ENCODE peak calls at places on chromosomes 16 and 17, in seven cellular contexts. R, J, T, M, L, G and Y are unnamed samples.

GRCh38 chr16:56851671-56852400 is 13.2 kb upstream of the SLC12A3 start:
- DNase-seq in R (no peak), J (peak), T (peak), M (no peak), L (no peak), G (peak), Y (no peak)

GRCh38 chr17:61251939-61252865 is 147.4 kb upstream of the TBX2 start:
- DNase-seq in R (peak), J (peak), T (peak), M (peak), L (no peak), G (no peak), Y (peak)

GRCh38 chr17:57773557-57773956 is 28.5 kb upstream of the CCDC182 start:
- DNase-seq in R (no peak), J (no peak), T (no peak), M (no peak), L (no peak), G (no peak), Y (no peak)

GRCh38 chr17:49556183-49556943 is 19.3 kb upstream of the NXPH3 start:
- DNase-seq in R (peak), J (peak), T (peak), M (peak), L (no peak), G (peak), Y (peak)

GRCh38 chr16:8055761-8056160 is 534.5 kb downstream of the TMEM114 start:
- DNase-seq in R (no peak), J (no peak), T (no peak), M (no peak), L (no peak), G (no peak), Y (no peak)

GRCh38 chr16:87459027-87459426 is 33.8 kb downstream of the ZCCHC14 start:
- DNase-seq in R (no peak), J (no peak), T (no peak), M (no peak), L (no peak), G (no peak), Y (peak)

GRCh38 chr16:85565340-85565739 is 47.8 kb upstream of the GSE1 start:
- DNase-seq in R (no peak), J (no peak), T (no peak), M (no peak), L (no peak), G (no peak), Y (no peak)

GRCh38 chr17:43832168-43832975 is 574 bp downstream of the MPP3 start:
- DNase-seq in R (no peak), J (peak), T (peak), M (peak), L (no peak), G (peak), Y (peak)

GRCh38 chr16:24848065-24848464 is 2.3 kb downstream of the SLC5A11 start:
- DNase-seq in R (no peak), J (peak), T (no peak), M (no peak), L (no peak), G (no peak), Y (no peak)

GRCh38 chr16:1377406-1378010 is 25.8 kb downstream of the GNPTG start:
- DNase-seq in R (no peak), J (no peak), T (no peak), M (no peak), L (no peak), G (no peak), Y (no peak)

GRCh38 chr16:11256657-11257130 is 690 bp upstream of the SOCS1 start:
- DNase-seq in R (no peak), J (peak), T (no peak), M (peak), L (no peak), G (peak), Y (peak)

GRCh38 chr17:76082326-76083251 is 3.6 kb downstream of the ZACN start:
- DNase-seq in R (no peak), J (no peak), T (no peak), M (no peak), L (no peak), G (no peak), Y (no peak)

GRCh38 chr17:57256708-57257112 is 387 bp downstream of the MSI2 start:
- DNase-seq in R (no peak), J (peak), T (no peak), M (peak), L (no peak), G (peak), Y (no peak)

GRCh38 chr17:59711936-59712335 is 4.5 kb downstream of the VMP1 start:
- DNase-seq in R (no peak), J (no peak), T (no peak), M (no peak), L (no peak), G (no peak), Y (no peak)

GRCh38 chr16:48081656-48082055 is 74.1 kb downstream of the ABCC12 start:
- DNase-seq in R (no peak), J (no peak), T (no peak), M (no peak), L (no peak), G (no peak), Y (no peak)

GRCh38 chr16:85321856-85322271 is 209.6 kb upstream of the CIBAR2 start:
- DNase-seq in R (peak), J (peak), T (peak), M (peak), L (no peak), G (peak), Y (peak)

GRCh38 chr17:56939869-56940484 is 20.9 kb downstream of the COIL start:
- DNase-seq in R (no peak), J (no peak), T (no peak), M (no peak), L (no peak), G (peak), Y (no peak)

GRCh38 chr16:71943887-71944286 is 48.6 kb downstream of the IST1 start:
- DNase-seq in R (no peak), J (no peak), T (no peak), M (no peak), L (no peak), G (peak), Y (no peak)

GRCh38 chr17:8243827-8244226 is 4.0 kb downstream of the CTC1 start:
- DNase-seq in R (no peak), J (no peak), T (no peak), M (no peak), L (no peak), G (peak), Y (no peak)

GRCh38 chr16:4944333-4945281 is 7.7 kb upstream of the PPL start:
- DNase-seq in R (peak), J (peak), T (no peak), M (peak), L (no peak), G (peak), Y (peak)

GRCh38 chr17:48612854-48613691 is 2.0 kb downstream of the HOXB8 start:
- DNase-seq in R (no peak), J (no peak), T (peak), M (no peak), L (no peak), G (no peak), Y (no peak)

GRCh38 chr16:4081035-4081434 is 35.2 kb downstream of the ADCY9 start:
- DNase-seq in R (no peak), J (no peak), T (no peak), M (no peak), L (no peak), G (no peak), Y (no peak)

GRCh38 chr16:20870122-20870521 is 30.0 kb downstream of the DCUN1D3 start:
- DNase-seq in R (no peak), J (no peak), T (no peak), M (no peak), L (no peak), G (no peak), Y (no peak)

GRCh38 chr17:51258756-51259573 is 884 bp downstream of the MBTD1 start:
- DNase-seq in R (no peak), J (peak), T (peak), M (peak), L (no peak), G (peak), Y (no peak)

GRCh38 chr16:67394271-67395104 is 1.2 kb upstream of the TPPP3 start:
- DNase-seq in R (no peak), J (peak), T (peak), M (no peak), L (no peak), G (no peak), Y (no peak)
- TF ChIP-seq POLR2AphosphoS5 in R (no peak), J (no peak), T (peak), M (peak), L (no peak), G (no peak), Y (no peak)

DNA sequence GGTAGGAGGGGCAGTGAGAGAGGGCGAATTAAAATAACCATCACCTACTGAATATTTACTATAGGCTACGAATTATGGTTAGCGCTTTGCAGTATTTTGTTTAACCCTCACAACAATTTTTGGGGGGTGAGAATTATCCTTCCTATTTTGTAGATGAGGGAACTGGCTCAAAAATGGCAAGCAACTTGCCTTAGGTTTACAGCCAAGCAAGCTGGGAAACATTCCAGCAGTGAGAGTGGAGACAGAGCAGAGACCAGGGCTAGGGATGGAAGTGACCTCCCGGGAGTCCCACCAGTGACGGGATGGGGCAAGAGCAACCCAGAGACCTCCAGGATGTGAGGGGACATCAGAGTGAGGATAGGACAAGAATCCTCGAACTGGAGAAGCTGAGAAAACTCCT is 352 bp upstream of the VMO1 start:
- DNase-seq in R (no peak), J (no peak), T (no peak), M (no peak), L (no peak), G (no peak), Y (no peak)
- TF ChIP-seq POLR2AphosphoS5 in R (no peak), J (no peak), T (no peak), M (peak), L (no peak), G (no peak), Y (no peak)

DNA sequence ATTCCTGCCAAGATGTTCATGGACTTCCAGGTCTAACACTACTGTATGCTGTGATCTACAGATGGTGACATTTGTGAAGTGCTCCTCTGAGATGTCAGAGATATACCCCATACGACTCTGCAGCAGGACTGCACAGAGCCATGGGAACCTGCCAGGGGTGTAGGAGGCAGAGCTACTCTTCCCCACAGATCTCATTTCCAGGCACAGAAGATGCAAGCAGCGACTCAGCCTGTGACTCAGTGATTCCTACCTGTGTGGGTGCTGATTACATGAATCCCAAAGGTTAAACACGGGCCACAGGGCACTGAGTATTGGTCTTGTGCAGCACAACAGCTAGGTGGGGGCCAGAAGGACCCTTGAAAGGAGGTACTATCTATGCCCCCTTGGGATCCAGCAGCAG is 137.0 kb upstream of the SOX9 start:
- DNase-seq in R (no peak), J (no peak), T (no peak), M (no peak), L (no peak), G (no peak), Y (no peak)
- TF ChIP-seq POLR2AphosphoS5 in R (no peak), J (no peak), T (no peak), M (no peak), L (no peak), G (no peak), Y (no peak)

DNA sequence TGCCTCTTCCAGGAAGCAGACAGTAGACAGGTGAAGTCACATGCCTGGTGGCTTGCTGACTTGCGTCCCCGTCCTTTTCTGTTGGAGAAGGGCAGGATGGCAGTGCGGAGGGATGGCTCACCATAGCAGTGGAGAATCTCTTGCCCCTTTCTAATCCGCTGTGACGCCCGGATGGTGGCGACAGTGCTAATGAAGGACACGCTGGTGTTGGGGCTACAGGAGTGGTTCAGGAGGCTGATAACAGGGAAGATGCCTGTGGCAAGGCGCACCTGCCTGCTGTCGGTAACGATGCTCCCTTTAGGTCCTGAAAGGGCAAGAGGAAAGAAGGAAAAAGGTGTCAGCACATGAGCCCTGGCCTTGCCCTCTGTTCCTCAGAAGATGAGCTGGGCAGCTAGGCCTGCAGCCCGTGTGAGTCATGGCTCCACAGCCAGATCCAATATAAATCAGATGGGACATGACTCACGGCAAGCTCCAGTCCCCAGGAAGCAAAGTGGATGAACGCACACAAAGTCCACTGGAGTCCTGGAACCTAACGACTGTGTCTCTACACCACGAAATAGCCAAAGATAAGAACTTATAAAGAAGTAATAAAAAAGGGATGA is 25.5 kb downstream of the SERPINF1 start:
- DNase-seq in R (no peak), J (peak), T (peak), M (peak), L (no peak), G (peak), Y (no peak)
- TF ChIP-seq POLR2AphosphoS5 in R (no peak), J (peak), T (no peak), M (peak), L (no peak), G (no peak), Y (no peak)

GRCh38 chr17:9284884-9285283 is 263.6 kb downstream of the NTN1 start:
- DNase-seq in R (no peak), J (no peak), T (no peak), M (no peak), L (no peak), G (no peak), Y (no peak)
- TF ChIP-seq POLR2AphosphoS5 in R (no peak), J (no peak), T (no peak), M (no peak), L (no peak), G (no peak), Y (no peak)

DNA sequence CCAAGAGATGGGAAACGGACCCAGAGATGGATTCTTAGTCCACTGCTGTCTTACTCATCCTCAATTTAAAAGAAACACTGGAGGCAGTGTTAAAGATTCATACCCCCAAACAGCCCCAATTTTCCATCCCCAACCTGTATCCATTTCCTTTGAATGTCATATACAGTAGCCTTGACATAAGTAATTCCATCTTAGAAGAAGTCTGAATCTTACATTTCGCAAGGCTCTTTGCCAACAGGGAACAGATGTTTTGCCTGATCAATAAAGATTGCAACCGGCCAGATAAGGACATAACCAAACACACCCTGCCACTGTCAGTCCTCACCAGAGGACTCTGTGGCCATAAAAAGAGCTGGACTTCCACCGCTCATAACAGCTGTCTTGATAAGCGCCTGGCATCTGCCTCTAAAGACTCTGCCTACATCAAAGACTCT is 59.1 kb upstream of the MED9 start:
- DNase-seq in R (no peak), J (peak), T (no peak), M (no peak), L (no peak), G (peak), Y (no peak)
- TF ChIP-seq POLR2AphosphoS5 in R (no peak), J (no peak), T (no peak), M (no peak), L (no peak), G (peak), Y (no peak)

GRCh38 chr17:78620099-78620498 is 42.9 kb upstream of the DNAH17 start:
- DNase-seq in R (no peak), J (no peak), T (no peak), M (no peak), L (no peak), G (no peak), Y (no peak)

GRCh38 chr17:78617371-78618061 is 40.3 kb upstream of the DNAH17 start:
- DNase-seq in R (no peak), J (no peak), T (peak), M (no peak), L (no peak), G (no peak), Y (no peak)

GRCh38 chr17:78616946-78617345 is 39.8 kb upstream of the DNAH17 start:
- DNase-seq in R (no peak), J (no peak), T (peak), M (no peak), L (no peak), G (no peak), Y (no peak)

GRCh38 chr17:78619334-78619733 is 42.1 kb upstream of the DNAH17 start:
- DNase-seq in R (no peak), J (no peak), T (peak), M (no peak), L (no peak), G (no peak), Y (no peak)

DNA sequence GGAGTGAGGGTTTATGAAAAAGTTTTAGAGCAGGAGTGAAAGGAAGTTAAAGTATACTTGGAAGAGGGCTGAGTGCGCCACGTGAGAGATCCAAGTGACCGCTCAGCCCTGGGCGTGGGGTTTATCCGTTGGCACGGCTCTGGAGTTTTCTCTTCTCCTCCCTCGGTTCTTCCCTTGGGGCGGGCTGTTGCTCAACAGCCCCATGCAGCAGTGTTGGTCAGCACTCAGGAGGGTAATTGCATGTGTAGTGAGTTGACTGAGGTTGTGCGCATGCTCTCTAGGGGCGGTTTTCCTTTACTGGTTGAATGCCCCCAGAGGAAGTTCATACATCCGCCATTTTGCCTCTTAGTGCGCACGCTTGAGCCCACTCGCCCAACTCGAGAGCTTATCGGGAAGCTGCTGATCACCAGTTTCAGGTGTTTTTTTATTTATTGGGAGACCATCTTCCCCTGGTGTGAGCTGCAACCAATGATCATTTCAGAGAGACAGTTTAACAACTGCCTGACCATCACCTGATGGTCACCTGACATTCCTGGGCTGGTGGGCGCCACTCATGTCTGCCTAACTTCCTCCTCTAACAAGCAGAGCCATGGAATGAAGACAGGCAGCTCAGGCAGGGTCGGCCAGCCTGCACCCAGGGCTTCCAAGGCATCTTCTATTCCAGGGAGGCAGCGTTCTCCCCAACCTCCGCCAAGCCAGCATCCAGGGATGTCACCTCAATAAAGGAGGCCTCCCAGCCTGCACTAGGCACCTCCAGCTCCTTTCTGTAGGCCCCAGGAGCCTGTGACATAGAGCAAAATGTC is 41.3 kb upstream of the DNAH17 start:
- DNase-seq in R (no peak), J (no peak), T (peak), M (no peak), L (no peak), G (no peak), Y (no peak)
- TF ChIP-seq POLR2AphosphoS5 in R (no peak), J (no peak), T (no peak), M (no peak), L (no peak), G (no peak), Y (no peak)